ENCODE peak calls at places on chromosome 7, in five cellular contexts. B is epithelial cell of esophagus; Z is smooth muscle cell of the brain vasculature; Q is posterior vena cava; D is activated CD4-positive, CD25-positive, alpha-beta regulatory T cell. V is an unnamed sample.

GRCh38 chr7:139887895-139888518 is 58.9 kb downstream of the TBXAS1 start:
- DNase-seq in Q (no peak), B (no peak), D (no peak), Z (no peak), V (no peak)

GRCh38 chr7:27161721-27162547 is 3.4 kb downstream of the HOXA9 start:
- DNase-seq in B (no peak), D (no peak), Z (no peak), Q (peak; percentile 82), V (no peak)

GRCh38 chr7:43698461-43699255 is 30.7 kb downstream of the COA1 start:
- DNase-seq in Z (no peak), Q (no peak), D (no peak), B (peak; percentile 55), V (no peak)

GRCh38 chr7:54995631-54996340 is 23.0 kb upstream of the EGFR start:
- DNase-seq in B (peak; percentile 92), D (no peak), Z (no peak), Q (no peak), V (no peak)

GRCh38 chr7:80659120-80660055 is 20.9 kb downstream of the CD36 start:
- DNase-seq in Z (no peak), B (peak; percentile 43), D (no peak), Q (no peak), V (no peak)

GRCh38 chr7:85186521-85187241 is at the start of gene SEMA3D:
- DNase-seq in D (no peak), B (peak; percentile 87), Q (peak; percentile 94), Z (no peak), V (no peak)

GRCh38 chr7:29636009-29636351 is 72.3 kb downstream of the PRR15 start:
- DNase-seq in D (no peak), B (no peak), Q (no peak), Z (no peak), V (no peak)

GRCh38 chr7:123682690-123683089 is 27.0 kb downstream of the LMOD2 start:
- DNase-seq in Z (peak; percentile 29), B (peak; percentile 56), Q (no peak), D (no peak), V (peak; percentile 35)

GRCh38 chr7:157228864-157229422 is 90.2 kb downstream of the UBE3C start:
- DNase-seq in Q (no peak), B (peak; percentile 45), D (no peak), Z (no peak), V (no peak)

GRCh38 chr7:7122701-7123281 is 59.6 kb upstream of the C1GALT1 start:
- DNase-seq in Q (no peak), B (peak; percentile 78), Z (no peak), D (no peak), V (peak; percentile 18)

GRCh38 chr7:121331574-121331973 is 2.8 kb downstream of the WNT16 start:
- DNase-seq in Q (no peak), Z (no peak), B (no peak), D (no peak), V (no peak)

GRCh38 chr7:37901236-37901827 is 15.3 kb downstream of the SFRP4 start:
- DNase-seq in B (peak; percentile 21), Q (no peak), D (no peak), Z (no peak), V (peak; percentile 35)

GRCh38 chr7:116180302-116180701 is 30.0 kb upstream of the TES start:
- DNase-seq in Z (no peak), Q (no peak), D (no peak), B (peak; percentile 70), V (no peak)

GRCh38 chr7:21099432-21099831 is 312.7 kb upstream of the SP8 start:
- DNase-seq in D (no peak), Q (no peak), B (peak; percentile 11), Z (no peak), V (no peak)

GRCh38 chr7:12583922-12584321 is 13.4 kb downstream of the SCIN start:
- DNase-seq in Q (no peak), B (no peak), D (no peak), Z (no peak), V (no peak)

GRCh38 chr7:37346761-37347160 is 101.9 kb downstream of the ELMO1 start:
- DNase-seq in Q (no peak), B (no peak), Z (no peak), D (no peak), V (no peak)

GRCh38 chr7:94368371-94368791 is 26.3 kb upstream of the COL1A2 start:
- DNase-seq in D (no peak), Z (peak; percentile 93), B (peak; percentile 16), Q (no peak), V (peak; percentile 91)

GRCh38 chr7:2760098-2760889 is 72.3 kb downstream of the AMZ1 start:
- DNase-seq in B (peak; percentile 63), Z (no peak), Q (no peak), D (no peak), V (no peak)

GRCh38 chr7:13778967-13779366 is 210.5 kb downstream of the ETV1 start:
- DNase-seq in Z (no peak), Q (no peak), D (no peak), B (peak; percentile 73), V (no peak)

GRCh38 chr7:75617634-75618234 is 121.0 kb downstream of the HIP1 start:
- DNase-seq in B (no peak), Q (peak; percentile 92), Z (no peak), D (peak; percentile 12), V (no peak)

GRCh38 chr7:28842769-28843295 is 115.3 kb downstream of the TRIL start:
- DNase-seq in D (no peak), B (no peak), Q (no peak), Z (no peak), V (no peak)

GRCh38 chr7:98745722-98746318 is 124.0 kb downstream of the TMEM130 start:
- DNase-seq in Z (peak; percentile 15), B (peak; percentile 45), Q (no peak), D (peak; percentile 46), V (peak; percentile 14)